ENCODE peak calls at places on chromosome 21, in five cellular contexts. X, F, W, O and C are unnamed samples.

GRCh38 chr21:41726058-41726558 is 40.7 kb downstream of the RIPK4 start:
- DNase-seq in X (no peak), F (no peak), W (no peak), O (no peak), C (no peak)

GRCh38 chr21:27681841-27682240 is 715.0 kb upstream of the ADAMTS5 start:
- DNase-seq in X (no peak), F (no peak), W (no peak), O (no peak), C (no peak)

GRCh38 chr21:33406493-33406892 is 3.3 kb downstream of the IFNGR2 start:
- DNase-seq in X (no peak), F (no peak), W (no peak), O (no peak), C (no peak)

GRCh38 chr21:25801217-25802015 is 66.6 kb downstream of the GABPA start:
- DNase-seq in X (peak), F (peak), W (peak), O (peak), C (peak)

GRCh38 chr21:18759751-18760161 is 356.2 kb upstream of the TMPRSS15 start:
- DNase-seq in X (no peak), F (no peak), W (no peak), O (no peak), C (no peak)

GRCh38 chr21:31553926-31554325 is 105.6 kb upstream of the SOD1 start:
- DNase-seq in X (no peak), F (no peak), W (no peak), O (no peak), C (no peak)

GRCh38 chr21:15293251-15293650 is 228.5 kb upstream of the NRIP1 start:
- DNase-seq in X (peak), F (no peak), W (no peak), O (peak), C (no peak)

GRCh38 chr21:18147678-18148077 is 97.0 kb upstream of the CHODL start:
- DNase-seq in X (no peak), F (no peak), W (no peak), O (no peak), C (no peak)

GRCh38 chr21:40386981-40387380 is 460.0 kb downstream of the DSCAM start:
- DNase-seq in X (no peak), F (no peak), W (no peak), O (no peak), C (no peak)

GRCh38 chr21:26800455-26801454 is 44.5 kb downstream of the ADAMTS1 start:
- DNase-seq in X (no peak), F (no peak), W (no peak), O (peak), C (no peak)

GRCh38 chr21:46457801-46458314 is 833 bp upstream of the DIP2A start:
- DNase-seq in X (peak), F (peak), W (peak), O (no peak), C (no peak)

GRCh38 chr21:33541105-33541711 is 709 bp downstream of the GART start:
- DNase-seq in X (peak), F (no peak), W (no peak), O (no peak), C (no peak)

GRCh38 chr21:46504681-46505080 is 46.0 kb downstream of the DIP2A start:
- DNase-seq in X (no peak), F (no peak), W (no peak), O (no peak), C (no peak)

GRCh38 chr21:31110430-31110829 is 72.2 kb upstream of the KRTAP19-8 start:
- DNase-seq in X (no peak), F (no peak), W (no peak), O (no peak), C (no peak)

DNA sequence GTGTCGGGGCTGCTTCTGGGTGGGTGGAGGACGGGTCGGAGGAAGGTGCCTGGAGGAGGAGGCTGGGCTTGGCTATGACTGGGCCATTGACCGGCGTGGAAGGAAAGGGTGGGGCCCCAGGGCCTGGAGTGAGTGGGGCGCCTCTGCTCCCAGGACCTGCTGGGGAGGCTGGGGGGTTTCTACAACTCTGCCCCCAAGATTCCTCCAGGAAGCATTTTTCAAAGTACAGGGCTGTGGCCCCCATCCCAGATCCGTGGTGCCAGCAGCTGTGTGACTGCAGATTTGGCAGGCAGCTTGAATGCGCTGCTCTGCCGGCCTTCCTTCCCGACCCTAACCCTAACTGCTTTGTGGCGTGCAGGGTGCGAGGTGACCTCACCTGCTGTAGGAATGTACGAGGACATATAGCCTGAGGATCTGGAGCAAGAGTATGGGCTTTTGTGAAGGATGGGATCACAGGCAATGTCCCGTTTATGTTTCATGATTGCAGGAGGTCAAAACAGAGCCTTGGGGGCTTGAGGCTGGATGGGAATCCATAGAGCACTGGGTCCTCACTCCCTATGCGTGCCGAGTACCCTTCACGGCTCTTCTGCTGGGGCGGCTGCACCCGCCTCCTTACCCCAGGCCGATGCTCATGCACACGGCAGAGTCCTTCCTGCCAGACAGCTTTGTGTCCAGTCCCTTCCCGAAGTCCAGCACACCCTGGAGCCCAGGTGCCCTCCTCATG is 24.7 kb downstream of the TRPM2 start:
- DNase-seq in X (no peak), F (no peak), W (no peak), O (no peak), C (no peak)
- TF ChIP-seq CTCF in X (no peak), F (no peak), W (no peak), O (no peak), C (no peak)

DNA sequence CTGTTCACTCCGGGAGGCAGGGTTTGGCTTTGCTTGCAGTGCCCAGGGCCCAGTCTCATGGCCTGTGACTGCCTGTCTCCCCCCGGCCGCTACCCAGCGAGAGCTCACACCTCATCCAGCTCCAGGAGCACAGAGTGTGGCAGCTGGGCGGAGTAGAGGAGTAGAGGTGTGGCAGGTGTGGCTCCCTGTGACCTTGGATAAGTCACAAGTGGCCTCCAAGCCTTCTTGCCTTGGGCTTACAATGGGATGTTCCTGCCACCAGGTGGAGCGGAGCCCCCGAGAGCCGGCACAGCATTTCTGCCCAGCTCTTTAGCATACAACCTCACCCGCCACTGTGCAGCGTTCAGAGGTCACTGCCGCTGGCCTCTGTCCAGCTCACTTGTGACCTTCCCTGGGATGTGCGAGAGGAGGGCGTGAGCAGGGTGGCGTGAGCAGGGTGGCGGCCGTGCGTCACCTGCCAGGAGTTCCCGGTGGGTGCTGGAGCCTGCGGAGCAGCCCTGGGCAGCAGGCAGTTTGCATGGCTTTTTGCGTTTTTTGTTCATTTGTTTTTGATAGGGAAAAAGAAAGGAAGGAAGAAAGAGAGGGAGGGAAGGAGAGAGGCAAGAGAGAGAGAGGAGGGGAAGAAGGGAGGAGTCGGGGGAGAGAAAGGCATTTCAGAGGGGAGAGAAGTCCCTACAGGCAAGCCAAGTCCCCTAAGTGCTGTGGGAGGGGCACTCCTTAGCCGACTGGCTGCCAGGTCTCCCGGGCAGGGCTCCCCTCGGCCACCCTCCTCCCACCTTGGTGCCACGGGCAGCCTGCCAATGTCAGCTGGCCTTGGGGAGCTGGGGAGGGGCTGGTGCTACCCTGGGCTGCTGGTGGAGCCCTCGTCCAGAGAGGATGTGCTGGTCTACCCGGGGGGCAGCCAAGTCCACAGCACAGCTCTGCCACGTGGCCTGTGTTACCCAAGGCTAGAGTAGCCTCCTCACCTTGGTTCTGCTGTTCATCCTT is 42.6 kb downstream of the CRYAA start:
- DNase-seq in X (peak), F (peak), W (peak), O (no peak), C (peak)
- TF ChIP-seq CTCF in X (no peak), F (no peak), W (peak), O (no peak), C (no peak)

GRCh38 chr21:44802396-44803153 is 955 bp upstream of the UBE2G2 start:
- DNase-seq in X (no peak), F (no peak), W (no peak), O (no peak), C (no peak)
- TF ChIP-seq CTCF in X (no peak), F (no peak), W (no peak), O (no peak), C (no peak)

GRCh38 chr21:45365608-45366241 is 39.2 kb upstream of the COL18A1 start:
- DNase-seq in X (no peak), F (no peak), W (peak), O (no peak), C (no peak)

GRCh38 chr21:45365186-45365607 is 39.8 kb upstream of the COL18A1 start:
- DNase-seq in X (no peak), F (no peak), W (no peak), O (no peak), C (no peak)

GRCh38 chr21:45367402-45368351 is 37.3 kb upstream of the COL18A1 start:
- DNase-seq in X (no peak), F (no peak), W (no peak), O (no peak), C (no peak)

GRCh38 chr21:45366476-45366875 is 38.5 kb upstream of the COL18A1 start:
- DNase-seq in X (no peak), F (no peak), W (no peak), O (no peak), C (no peak)

DNA sequence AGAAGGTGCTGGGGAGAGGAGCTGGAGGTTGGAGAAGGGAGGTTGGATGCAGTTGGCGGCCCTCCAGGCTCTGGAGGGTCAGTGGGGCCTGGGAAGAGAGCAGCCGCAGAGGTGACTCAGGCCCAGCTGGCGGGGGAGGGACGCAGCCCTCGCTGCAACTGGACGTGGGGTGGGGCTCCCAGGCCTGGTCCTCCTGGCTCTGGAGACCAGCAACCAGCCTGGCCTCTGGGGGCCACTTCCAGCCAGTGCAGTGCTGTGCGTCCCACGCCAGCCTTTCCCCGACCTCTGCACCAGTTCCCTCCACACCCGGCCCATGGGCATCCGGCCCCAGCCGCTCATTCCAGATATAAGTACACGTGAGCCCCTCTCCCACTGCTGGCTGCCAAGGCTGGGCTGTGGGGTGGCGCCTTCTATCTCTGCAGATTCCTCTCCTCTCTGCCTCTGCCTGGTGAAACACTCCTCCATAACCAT is 38.0 kb upstream of the COL18A1 start:
- DNase-seq in X (peak), F (peak), W (no peak), O (peak), C (no peak)
- TF ChIP-seq CTCF in X (no peak), F (no peak), W (no peak), O (peak), C (no peak)

DNA sequence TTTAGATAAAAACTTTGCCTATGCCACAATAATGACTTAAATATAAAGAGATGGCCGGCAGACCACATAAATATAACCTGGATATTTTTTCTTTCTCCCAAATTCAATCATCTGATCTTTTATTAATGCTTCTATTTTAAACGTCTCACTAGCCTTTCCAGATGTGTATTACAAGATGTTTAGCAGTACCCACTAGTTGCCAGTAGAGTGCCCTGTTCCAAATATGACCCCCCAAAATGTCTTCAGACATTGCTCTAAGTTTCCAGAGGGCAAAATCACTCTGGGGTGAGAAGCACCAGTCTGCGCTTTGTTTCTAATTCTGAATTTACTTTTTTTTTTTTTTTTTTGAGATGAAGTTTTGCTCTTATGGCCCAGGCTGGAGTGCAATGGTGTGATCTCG is 268.1 kb downstream of the GRIK1 start:
- DNase-seq in X (no peak), F (no peak), W (no peak), O (no peak), C (no peak)
- TF ChIP-seq CTCF in X (no peak), F (no peak), W (peak), O (no peak), C (peak)

GRCh38 chr21:37496972-37497371 is 130.4 kb downstream of the DYRK1A start:
- DNase-seq in X (no peak), F (no peak), W (no peak), O (no peak), C (no peak)
- TF ChIP-seq CTCF in X (no peak), F (no peak), W (peak), O (peak), C (peak)

DNA sequence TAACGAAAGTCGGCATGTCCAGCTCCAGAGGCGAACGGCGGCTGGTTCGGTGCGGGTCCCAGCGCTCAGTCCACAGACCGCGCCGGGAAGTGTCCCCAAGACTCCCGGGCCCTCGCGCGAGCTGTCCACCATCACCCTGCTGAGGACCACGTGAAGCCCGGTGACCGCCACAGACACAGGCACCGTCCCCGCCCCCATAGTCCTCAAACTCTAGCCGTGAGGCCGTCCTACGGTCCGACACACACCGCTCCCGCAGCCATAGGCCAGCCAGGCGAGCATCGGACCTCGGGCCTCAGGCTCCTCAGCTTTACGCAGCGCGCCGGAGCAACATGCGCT is 535 bp downstream of the SETD4 start:
- DNase-seq in X (peak), F (peak), W (no peak), O (no peak), C (no peak)
- TF ChIP-seq CTCF in X (no peak), F (no peak), W (no peak), O (no peak), C (no peak)

DNA sequence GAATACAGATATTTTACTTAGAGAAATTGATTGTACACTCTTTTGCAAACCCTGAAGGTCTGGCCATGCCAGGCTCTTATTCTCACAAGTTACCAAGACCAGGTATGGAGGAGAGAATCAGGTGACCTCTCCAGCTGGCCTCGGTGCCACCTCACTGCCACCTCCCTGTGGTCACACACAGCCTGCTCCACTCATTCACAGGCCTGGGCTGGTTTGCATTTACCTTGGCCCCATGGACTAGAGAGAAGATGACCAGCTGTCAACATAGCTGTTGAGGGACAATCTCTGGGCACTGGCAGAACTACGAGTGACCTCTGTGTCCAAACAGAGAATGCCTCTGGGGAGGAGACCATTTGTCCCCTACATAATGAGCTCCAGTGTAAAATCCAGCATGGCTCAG is 291.2 kb upstream of the RUNX1 start:
- DNase-seq in X (peak), F (no peak), W (no peak), O (no peak), C (no peak)
- TF ChIP-seq CTCF in X (no peak), F (no peak), W (no peak), O (no peak), C (no peak)